ENCODE peak calls at places on chromosome 16, in four cellular contexts. W is stimulated activated CD4-positive, alpha-beta T cell treated with anti-CD3 and anti-CD28 coated beads, Interleukin-15, amount 100 ng/mL, for 48 hours; Q is skeletal muscle cell; A is kidney. P is an unnamed sample.

GRCh38 chr16:63752347-63752746 is 1369.5 kb downstream of the CDH11 start:
- DNase-seq in W (no peak), Q (no peak), A (no peak), P (no peak)

GRCh38 chr16:67805718-67806427 is 487 bp downstream of the RANBP10 start:
- DNase-seq in W (no peak), Q (no peak), A (peak), P (no peak)

GRCh38 chr16:46801428-46802049 is 29.4 kb downstream of the C16orf87 start:
- DNase-seq in W (no peak), Q (no peak), A (no peak), P (no peak)

GRCh38 chr16:56518435-56518834 is 1.4 kb downstream of the BBS2 start:
- DNase-seq in W (no peak), Q (no peak), A (no peak), P (no peak)

GRCh38 chr16:85384831-85385462 is 228.2 kb upstream of the GSE1 start:
- DNase-seq in W (no peak), Q (no peak), A (peak), P (peak)

GRCh38 chr16:81784042-81784785 is 5.1 kb downstream of the PLCG2 start:
- DNase-seq in W (no peak), Q (no peak), A (no peak), P (no peak)

GRCh38 chr16:29943846-29944669 is 17.8 kb upstream of the TMEM219 start:
- DNase-seq in W (no peak), Q (peak), A (no peak), P (peak)

GRCh38 chr16:22216191-22216831 is 10.2 kb downstream of the EEF2K start:
- DNase-seq in W (no peak), Q (no peak), A (no peak), P (no peak)

P was measured in posterior vena cava.